ENCODE peak calls at places on chromosomes 1 and 21, in eight cellular contexts. Y is mammary epithelial cell, Z is heart left ventricle, C is upper lobe of right lung, V is fibroblast of pulmonary artery, F is AG10803, P is A549, U is SK-N-SH. N is an unnamed sample.
A peak's percentile ranks its signal among the peaks of the same experiment; 100 is the strongest.

GRCh38 chr1:65467536-65467935 is 47.1 kb downstream of the LEPR start:
- DNase-seq in Z (no peak), C (no peak), U (no peak), P (no peak), F (no peak), V (no peak), Y (peak; percentile 18), N (no peak)

GRCh38 chr21:21406918-21407317 is 408.7 kb downstream of the NCAM2 start:
- DNase-seq in P (no peak), Y (no peak), Z (no peak), C (no peak), U (no peak), V (no peak), F (no peak), N (no peak)

GRCh38 chr1:22712502-22713271 is 2.0 kb downstream of the EPHB2 start:
- DNase-seq in P (no peak), Y (no peak), C (no peak), U (peak; percentile 68), V (peak; percentile 22), Z (no peak), F (no peak), N (peak; percentile 57)

GRCh38 chr21:46080171-46081021 is 17.5 kb upstream of the COL6A2 start:
- DNase-seq in C (peak; percentile 60), U (peak; percentile 84), Z (peak; percentile 61), Y (no peak), P (no peak), V (no peak), F (peak; percentile 61), N (no peak)

GRCh38 chr1:87781589-87781988 is 452.9 kb downstream of the LMO4 start:
- DNase-seq in V (no peak), U (no peak), F (no peak), Y (no peak), P (no peak), Z (no peak), C (no peak), N (no peak)

GRCh38 chr1:43315963-43316737 is 15.4 kb downstream of the TIE1 start:
- DNase-seq in Y (no peak), C (peak; percentile 36), P (no peak), V (peak; percentile 45), Z (no peak), F (peak; percentile 25), U (no peak), N (no peak)

GRCh38 chr1:92228401-92228800 is 10.7 kb downstream of the C1orf146 start:
- DNase-seq in Z (no peak), V (no peak), C (no peak), P (no peak), U (no peak), F (no peak), Y (no peak), N (no peak)

GRCh38 chr1:89582571-89582970 is 50.3 kb upstream of the LRRC8C start:
- DNase-seq in Z (no peak), C (no peak), F (no peak), V (no peak), U (no peak), Y (no peak), P (no peak), N (no peak)

GRCh38 chr1:41920658-41921057 is 1.9 kb upstream of the HIVEP3 start:
- DNase-seq in P (no peak), V (no peak), Z (no peak), C (no peak), U (no peak), Y (peak; percentile 77), F (no peak), N (peak; percentile 58)

GRCh38 chr1:204337047-204337446 is 22.7 kb downstream of the PLEKHA6 start:
- DNase-seq in U (no peak), Z (no peak), P (no peak), Y (no peak), V (no peak), C (no peak), F (no peak), N (no peak)

GRCh38 chr1:179129702-179130473 is 48.0 kb downstream of the TOR3A start:
- DNase-seq in P (no peak), F (no peak), V (peak; percentile 22), Z (no peak), U (no peak), C (no peak), Y (peak; percentile 42), N (no peak)

GRCh38 chr1:243946946-243947345 is 96.9 kb upstream of the AKT3 start:
- DNase-seq in Z (no peak), V (peak; percentile 24), U (peak; percentile 30), P (no peak), C (no peak), F (no peak), Y (peak; percentile 8), N (peak; percentile 41)

GRCh38 chr1:201192478-201192804 is 1.8 kb downstream of the IGFN1 start:
- DNase-seq in V (no peak), Z (no peak), F (peak; percentile 42), Y (no peak), U (no peak), C (no peak), P (no peak), N (peak; percentile 92)

GRCh38 chr1:168932539-168932938 is 174.0 kb upstream of the ATP1B1 start:
- DNase-seq in U (no peak), C (no peak), P (no peak), Y (peak; percentile 9), Z (no peak), F (no peak), V (peak; percentile 64), N (peak; percentile 61)

GRCh38 chr1:3017440-3018050 is 3.7 kb upstream of the ACTRT2 start:
- DNase-seq in P (no peak), C (no peak), Z (no peak), Y (no peak), U (no peak), F (no peak), V (no peak), N (no peak)

DNA sequence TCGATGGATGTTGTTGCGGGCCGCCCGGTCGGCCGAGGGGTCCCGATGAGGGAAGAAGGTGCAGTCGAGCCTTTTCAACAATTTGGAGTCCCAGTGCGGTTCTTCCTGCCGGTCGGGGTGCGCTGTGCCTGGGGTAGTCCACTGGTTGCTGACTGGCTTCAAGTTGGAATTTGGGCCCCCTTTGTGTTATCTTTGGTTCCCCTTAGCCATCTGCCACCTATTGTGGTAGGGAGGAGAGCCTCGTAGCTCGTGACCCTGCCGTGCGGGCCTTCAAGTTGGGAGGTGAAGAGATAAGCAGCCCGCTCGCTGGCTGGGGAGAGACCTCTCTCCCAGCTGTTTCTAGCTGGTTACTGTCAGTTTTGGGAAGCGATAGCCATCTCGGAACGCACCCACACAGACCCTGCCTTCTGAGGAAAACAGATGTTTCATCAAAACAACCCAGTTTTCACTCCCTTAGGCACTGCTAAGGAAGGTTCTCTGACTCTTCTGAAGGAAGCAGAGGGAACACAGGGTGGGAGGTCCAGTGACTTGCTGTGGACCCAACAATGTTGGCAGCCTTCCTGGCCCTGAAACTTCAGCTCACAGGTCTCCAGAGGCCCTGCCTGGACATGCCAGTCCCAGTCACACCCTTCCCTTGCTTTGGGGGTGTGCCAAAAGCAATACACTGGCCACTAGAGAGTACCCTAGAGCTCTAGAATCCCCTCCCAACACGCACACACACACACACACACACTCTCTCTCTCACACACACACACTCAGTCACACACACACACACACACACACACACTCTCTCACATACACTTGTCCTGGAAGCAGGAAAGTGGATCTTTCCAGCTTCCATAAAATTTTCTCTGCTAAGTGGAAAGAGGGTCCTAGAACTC is 1.0 kb downstream of the BTG2 start:
- DNase-seq in C (peak; percentile 87), P (peak; percentile 43), F (peak; percentile 82), U (peak; percentile 82), Z (peak; percentile 93), Y (peak; percentile 94), V (peak; percentile 90), N (peak; percentile 75)
- TF ChIP-seq CTCF in C (no peak), P (peak; percentile 29), F (peak; percentile 7), U (no peak), Z (peak; percentile 41), Y (no peak), V (peak; percentile 8), N (no peak)

GRCh38 chr1:234612352-234613127 is 2.6 kb upstream of the IRF2BP2 start:
- DNase-seq in V (peak; percentile 100), C (peak; percentile 91), Y (peak; percentile 100), F (peak; percentile 100), Z (peak; percentile 92), P (peak; percentile 96), U (peak; percentile 73), N (peak; percentile 99)
- H3K4me3 ChIP-seq in V (peak overlapping the region; percentile 43), C (peak overlapping the region; percentile 37), Y (peak overlapping the region; percentile 25), F (peak overlapping the region; percentile 45), Z (peak overlapping the region; percentile 64), P (peak overlapping the region; percentile 11), U (peak overlapping the region; percentile 27), N (no peak overlapping the region)

DNA sequence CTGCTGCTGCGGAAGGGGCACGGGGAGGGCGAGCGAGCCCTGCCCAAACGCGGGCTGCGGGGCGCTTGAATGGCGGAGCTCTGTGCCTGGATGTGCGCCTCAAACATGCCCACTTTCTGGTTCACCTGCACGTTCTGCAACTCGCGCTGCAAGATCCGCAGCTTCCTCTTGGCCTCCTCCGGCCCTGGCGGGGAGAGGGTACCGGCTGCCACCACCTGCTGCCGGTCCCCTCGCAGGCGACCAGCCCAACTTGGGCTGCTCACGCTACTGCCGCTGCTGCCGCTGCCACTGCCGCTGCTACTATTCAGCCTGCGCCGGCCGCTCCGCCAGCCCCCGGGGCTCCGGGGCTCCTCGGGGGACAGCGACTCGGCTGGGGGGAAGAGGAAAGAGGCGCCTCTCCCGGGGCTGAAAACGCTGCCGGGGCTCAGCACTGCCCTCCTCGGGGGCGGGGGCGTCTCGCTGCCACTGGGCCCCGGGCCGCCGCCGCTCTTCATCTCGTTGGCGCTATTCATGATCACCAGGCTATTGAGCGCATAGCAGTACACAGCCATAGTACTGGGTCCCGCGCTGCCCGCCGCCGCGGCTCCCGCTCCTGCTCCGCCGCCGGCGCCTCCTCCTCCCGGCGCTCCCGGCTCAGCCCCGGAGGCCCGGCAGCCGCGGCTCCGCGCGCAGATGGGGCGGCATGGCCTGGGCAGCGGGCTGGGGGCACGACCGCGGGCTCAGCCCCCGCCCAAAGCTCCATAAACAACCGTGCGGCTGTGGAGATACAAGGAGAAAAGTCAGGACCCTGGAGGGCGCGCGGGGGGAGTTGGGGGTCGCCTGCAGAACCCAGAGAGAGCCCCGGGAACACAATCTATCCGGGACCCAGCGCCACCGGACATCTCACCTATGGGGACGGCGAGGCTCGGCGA is 1.9 kb downstream of the ITPKB start:
- DNase-seq in Z (peak; percentile 41), P (no peak), C (peak; percentile 74), F (peak; percentile 35), V (peak; percentile 39), U (peak; percentile 80), Y (peak; percentile 10), N (peak; percentile 15)
- TF ChIP-seq CTCF in Z (peak; percentile 21), P (no peak), C (peak; percentile 19), F (no peak), V (no peak), U (no peak), Y (no peak), N (no peak)

DNA sequence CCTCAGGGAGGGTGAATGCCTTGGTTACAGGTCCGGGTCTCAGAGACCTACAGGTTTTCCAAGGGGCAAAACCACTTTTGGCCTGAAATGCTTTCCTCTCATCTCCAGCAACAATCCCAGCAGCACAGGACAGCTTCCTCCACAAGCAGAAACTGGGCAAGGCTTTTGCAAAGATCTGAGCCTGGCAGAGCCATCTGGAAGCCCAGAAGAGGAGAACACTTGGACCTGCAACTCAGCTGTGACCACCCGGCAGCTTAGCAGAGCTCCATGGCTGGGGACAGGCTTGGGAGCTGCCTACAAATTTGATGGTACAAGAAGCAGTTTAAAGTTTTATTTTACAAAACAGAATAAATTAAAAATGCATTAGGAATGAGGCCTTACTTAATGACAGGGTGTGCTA is 90.0 kb upstream of the KCND3 start:
- DNase-seq in F (no peak), Y (no peak), C (no peak), Z (no peak), U (no peak), P (no peak), V (no peak), N (no peak)
- H3K4me3 ChIP-seq in F (no peak overlapping the region), Y (no peak overlapping the region), C (no peak overlapping the region), Z (no peak overlapping the region), U (no peak overlapping the region), P (no peak overlapping the region), V (no peak overlapping the region), N (no peak overlapping the region)

N was measured in fibroblast of mammary gland.